ENCODE peak calls at places on chromosome 3, in seven cellular contexts. M is ovary, L is heart right ventricle, Z is breast epithelium, U is left ventricle myocardium inferior, G is stomach, X is adrenal gland. R is an unnamed sample.
A peak's percentile ranks its signal among the peaks of the same experiment; 100 is the strongest.

GRCh38 chr3:71702131-71703024 is 22.8 kb downstream of the EIF4E3 start:
- DNase-seq in X (no peak), Z (no peak), L (no peak), G (no peak), M (no peak), U (no peak), R (no peak)

GRCh38 chr3:10319804-10320203 is 1.1 kb downstream of the SEC13 start:
- DNase-seq in G (no peak), X (no peak), M (no peak), U (no peak), L (no peak), Z (no peak), R (no peak)

GRCh38 chr3:94440767-94441493 is 378.1 kb downstream of the NSUN3 start:
- DNase-seq in G (no peak), U (no peak), Z (no peak), M (no peak), L (no peak), X (no peak), R (no peak)

GRCh38 chr3:159929181-159929893 is 59.3 kb upstream of the IL12A start:
- DNase-seq in U (no peak), X (no peak), Z (no peak), L (peak; percentile 29), M (no peak), G (no peak), R (peak; percentile 35)

GRCh38 chr3:106720510-106720909 is 656.7 kb upstream of the CCDC54 start:
- DNase-seq in U (no peak), X (no peak), Z (no peak), M (no peak), G (no peak), L (no peak), R (no peak)

GRCh38 chr3:58188173-58188564 is 22.6 kb downstream of the DNASE1L3 start:
- DNase-seq in U (no peak), X (no peak), M (no peak), L (no peak), Z (no peak), G (no peak), R (no peak)

GRCh38 chr3:72903004-72903403 is 15.2 kb downstream of the GXYLT2 start:
- DNase-seq in L (no peak), M (no peak), X (no peak), G (no peak), Z (no peak), U (no peak), R (no peak)

GRCh38 chr3:149001727-149002126 is 10.4 kb downstream of the GYG1 start:
- DNase-seq in L (no peak), U (no peak), X (no peak), Z (no peak), G (no peak), M (no peak), R (no peak)

GRCh38 chr3:105260385-105260784 is 106.3 kb upstream of the ALCAM start:
- DNase-seq in L (no peak), U (no peak), M (no peak), G (no peak), X (no peak), Z (no peak), R (no peak)

GRCh38 chr3:14142567-14143270 is 17.9 kb downstream of the TMEM43 start:
- DNase-seq in L (no peak), Z (peak; percentile 44), X (no peak), M (no peak), U (no peak), G (no peak), R (no peak)

DNA sequence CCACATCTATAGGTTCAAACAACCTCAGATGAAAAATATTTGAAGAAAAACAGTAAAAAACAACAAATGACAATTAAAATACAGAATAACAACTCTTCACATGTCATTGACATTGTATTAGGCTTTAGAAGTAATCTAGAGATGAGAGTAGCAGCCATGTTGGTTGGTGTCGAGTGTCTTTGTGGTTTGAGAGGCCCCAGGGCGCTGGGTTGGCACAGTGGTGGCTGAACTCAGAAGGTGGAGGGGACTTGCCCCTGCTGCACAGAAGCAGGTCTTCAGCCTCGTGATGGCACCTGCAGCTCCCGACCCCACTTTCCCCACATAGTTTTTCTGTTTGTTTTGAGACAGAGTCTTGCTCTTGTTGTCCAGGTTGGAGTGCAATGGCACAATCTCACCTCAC is 187.2 kb downstream of the OSBPL10 start:
- DNase-seq in G (no peak), M (no peak), L (no peak), Z (no peak), X (no peak), U (no peak), R (no peak)
- H3K4me3 ChIP-seq in G (no peak overlapping the region), M (no peak overlapping the region), L (no peak overlapping the region), Z (no peak overlapping the region), X (no peak overlapping the region), U (no peak overlapping the region), R (no peak overlapping the region)

DNA sequence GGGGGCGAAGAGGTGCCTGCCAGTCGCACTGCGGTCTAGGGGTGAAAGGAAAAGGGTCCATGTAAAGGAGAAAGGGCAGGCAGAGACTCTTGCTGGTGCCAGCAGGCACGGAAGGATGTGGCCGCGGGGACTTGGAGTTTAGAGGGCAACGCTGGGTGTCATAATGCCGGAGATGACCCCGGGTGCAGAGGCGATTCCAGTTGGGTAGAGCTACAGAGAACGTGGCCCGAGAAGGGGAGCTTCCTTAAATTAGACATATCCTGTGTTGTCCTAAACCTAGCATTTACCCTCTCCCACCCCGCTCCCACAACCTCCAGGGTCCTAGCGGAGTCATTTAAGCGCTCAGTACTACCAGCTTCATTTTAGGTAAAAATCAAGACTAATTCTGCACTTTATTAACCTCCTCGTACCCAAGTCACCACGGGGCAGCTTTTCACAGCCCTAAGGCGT is 245.7 kb upstream of the TOPAZ1 start:
- DNase-seq in M (no peak), U (no peak), L (no peak), G (no peak), Z (no peak), X (no peak), R (no peak)
- H3K27me3 ChIP-seq in M (no peaks in the 10 kb centered on the region), U (peaks cover 100% of the 10 kb centered on the region), L (peaks cover 35% of the 10 kb centered on the region), G (peaks cover 79% of the 10 kb centered on the region), Z (peaks cover 64% of the 10 kb centered on the region), X (peaks cover 69% of the 10 kb centered on the region), R (peaks cover 82% of the 10 kb centered on the region)

DNA sequence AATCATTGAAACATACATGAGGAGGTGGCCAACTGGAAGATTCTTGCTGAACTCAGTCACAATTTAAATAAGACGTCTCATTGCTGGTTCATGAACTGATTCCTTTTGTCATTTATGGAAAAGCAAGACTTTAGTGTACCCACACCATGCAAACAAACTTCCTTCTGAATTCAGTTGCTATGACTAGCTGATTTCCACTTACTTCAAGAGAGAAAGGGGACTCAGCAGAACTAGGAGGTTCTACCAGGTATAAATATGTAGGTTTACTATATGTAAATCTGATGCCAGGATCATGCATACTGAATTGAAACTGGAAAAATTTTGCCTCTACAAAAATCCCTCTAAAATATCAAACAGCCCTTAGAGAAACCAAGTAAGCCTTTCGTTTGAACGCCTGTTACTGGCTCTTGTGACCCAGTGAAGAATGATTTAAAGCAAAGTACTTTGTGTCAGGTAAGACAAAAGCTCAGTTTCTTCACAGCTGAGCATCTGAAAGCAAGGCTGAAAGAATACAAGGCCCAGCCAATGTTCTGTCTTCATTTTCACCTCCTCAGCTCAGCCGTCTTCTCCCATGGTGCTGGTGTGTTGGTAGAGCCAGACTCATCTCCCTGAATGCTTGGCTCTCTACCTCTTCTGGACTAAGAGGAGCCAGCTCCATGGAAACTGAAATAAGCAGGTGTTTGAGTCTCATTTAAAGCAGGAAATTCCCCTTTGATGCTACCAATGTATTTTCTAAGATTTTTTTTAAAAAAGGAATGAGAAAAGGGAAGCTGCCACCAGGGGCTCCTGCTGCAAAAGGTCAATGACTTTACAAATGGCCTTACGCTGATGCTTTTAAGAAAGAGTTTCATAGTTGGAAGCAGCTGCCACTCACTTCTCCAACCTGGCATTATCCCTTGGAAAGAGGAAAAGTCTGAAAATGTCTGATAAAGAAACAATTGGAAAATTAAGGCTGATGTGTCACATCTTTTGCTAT is 301.6 kb downstream of the EFHB start:
- DNase-seq in U (no peak), X (no peak), L (no peak), Z (no peak), M (no peak), G (no peak), R (no peak)
- H3K9me3 ChIP-seq in U (peaks cover 4% of the 10 kb centered on the region), X (no peaks in the 10 kb centered on the region), L (no peaks in the 10 kb centered on the region), Z (no peaks in the 10 kb centered on the region), M (no peaks in the 10 kb centered on the region), G (no peaks in the 10 kb centered on the region), R (no peaks in the 10 kb centered on the region)

GRCh38 chr3:129345971-129346370 is 67.3 kb downstream of the HMCES start:
- DNase-seq in M (no peak), X (no peak), G (no peak), L (no peak), Z (no peak), U (no peak), R (no peak)

GRCh38 chr3:129341331-129342141 is 62.9 kb downstream of the HMCES start:
- DNase-seq in Z (no peak), U (no peak), X (no peak), M (no peak), L (no peak), G (no peak), R (no peak)

GRCh38 chr3:129345281-129345680 is 66.6 kb downstream of the HMCES start:
- DNase-seq in G (no peak), L (no peak), X (no peak), U (no peak), M (no peak), Z (no peak), R (no peak)

GRCh38 chr3:129344540-129345220 is 66.0 kb downstream of the HMCES start:
- DNase-seq in L (no peak), Z (no peak), M (no peak), G (no peak), X (no peak), U (no peak), R (no peak)

GRCh38 chr3:129343643-129344360 is 65.1 kb downstream of the HMCES start:
- DNase-seq in L (no peak), X (peak; percentile 50), Z (no peak), G (peak; percentile 56), M (no peak), U (no peak), R (peak; percentile 32)
- H3K4me3 ChIP-seq in L (peak overlapping the region; percentile 36), X (no peak overlapping the region), Z (peak overlapping the region; percentile 64), G (peak overlapping the region; percentile 40), M (no peak overlapping the region), U (peak overlapping the region; percentile 56), R (peak overlapping the region; percentile 27)

GRCh38 chr3:42680806-42681205 is 4.5 kb upstream of the KLHL40 start:
- DNase-seq in M (peak; percentile 6), Z (no peak), G (no peak), L (no peak), U (no peak), X (no peak), R (no peak)
- H3K27me3 ChIP-seq in M (no peaks in the 10 kb centered on the region), Z (no peaks in the 10 kb centered on the region), G (peaks cover 7% of the 10 kb centered on the region), L (no peaks in the 10 kb centered on the region), U (peaks cover 12% of the 10 kb centered on the region), X (no peaks in the 10 kb centered on the region), R (no peaks in the 10 kb centered on the region)

GRCh38 chr3:49868951-49869454 is 703 bp downstream of the CAMKV start:
- DNase-seq in G (no peak), Z (no peak), U (no peak), X (no peak), M (no peak), L (no peak), R (no peak)
- H3K9me3 ChIP-seq in G (no peaks in the 10 kb centered on the region), Z (no peaks in the 10 kb centered on the region), U (no peaks in the 10 kb centered on the region), X (no peaks in the 10 kb centered on the region), M (no peaks in the 10 kb centered on the region), L (no peaks in the 10 kb centered on the region), R (no peaks in the 10 kb centered on the region)

GRCh38 chr3:187102073-187102634 is 37.1 kb downstream of the RPL39L start:
- DNase-seq in X (no peak), L (no peak), U (no peak), Z (no peak), G (no peak), M (no peak), R (no peak)
- H3K4me3 ChIP-seq in X (no peak overlapping the region), L (peak overlapping the region; percentile 33), U (peak overlapping the region; percentile 48), Z (peak overlapping the region; percentile 57), G (peak overlapping the region; percentile 20), M (peak overlapping the region; percentile 14), R (no peak overlapping the region)

R was measured in colonic mucosa.